ENCODE peak calls at places on chromosomes 13 and 19, in four cellular contexts. V is K562, R is GM12878, H is HepG2. S is an unnamed sample.

GRCh38 chr13:24911135-24911524 is 147.2 kb downstream of the RNF17 start:
- DNase-seq in V (no peak), R (no peak), H (no peak), S (no peak)

GRCh38 chr13:43572601-43573360 is 214.0 kb downstream of the ENOX1 start:
- DNase-seq in H (no peak), V (no peak), R (no peak), S (no peak)

GRCh38 chr13:98033277-98034247 is 80.1 kb downstream of the IPO5 start:
- DNase-seq in V (no peak), H (peak; percentile 85), R (no peak), S (peak; percentile 39)

GRCh38 chr13:106533940-106534843 is 1.3 kb downstream of the EFNB2 start:
- DNase-seq in H (no peak), R (no peak), V (no peak), S (peak; percentile 64)

GRCh38 chr13:104204177-104204576 is 1138.0 kb upstream of the SLC10A2 start:
- DNase-seq in H (no peak), R (no peak), V (no peak), S (no peak)

GRCh38 chr19:17328517-17329060 is 6.1 kb downstream of the ANO8 start:
- DNase-seq in V (peak; percentile 63), H (no peak), R (no peak), S (no peak)

GRCh38 chr13:27599096-27599495 is 21.2 kb downstream of the LNX2 start:
- DNase-seq in V (no peak), H (no peak), R (no peak), S (no peak)

GRCh38 chr19:52722062-52723005 is 12.5 kb downstream of the ZNF611 start:
- DNase-seq in R (no peak), V (no peak), H (no peak), S (no peak)

GRCh38 chr19:54388001-54388802 is 23.5 kb upstream of the LAIR1 start:
- DNase-seq in H (no peak), V (no peak), R (no peak), S (no peak)

GRCh38 chr19:38713865-38714264 is 30.4 kb downstream of the CAPN12 start:
- DNase-seq in H (no peak), R (no peak), V (no peak), S (no peak)

GRCh38 chr19:15195381-15195964 is 5.3 kb downstream of the NOTCH3 start:
- DNase-seq in H (no peak), R (no peak), V (peak; percentile 60), S (peak; percentile 94)

GRCh38 chr13:60969659-60970058 is 446.0 kb downstream of the PCDH20 start:
- DNase-seq in H (no peak), R (no peak), V (no peak), S (no peak)

GRCh38 chr13:99356216-99357089 is 49.3 kb upstream of the GPR183 start:
- DNase-seq in V (no peak), R (peak; percentile 92), H (no peak), S (no peak)

GRCh38 chr13:70490320-70490935 is 382.2 kb upstream of the KLHL1 start:
- DNase-seq in R (no peak), H (no peak), V (no peak), S (no peak)

GRCh38 chr19:13215572-13216380 is 65.6 kb downstream of the IER2 start:
- DNase-seq in H (peak; percentile 35), V (no peak), R (peak; percentile 28), S (no peak)

GRCh38 chr13:97179501-97179900 is 42.6 kb upstream of the MBNL2 start:
- DNase-seq in V (no peak), H (no peak), R (no peak), S (no peak)

DNA sequence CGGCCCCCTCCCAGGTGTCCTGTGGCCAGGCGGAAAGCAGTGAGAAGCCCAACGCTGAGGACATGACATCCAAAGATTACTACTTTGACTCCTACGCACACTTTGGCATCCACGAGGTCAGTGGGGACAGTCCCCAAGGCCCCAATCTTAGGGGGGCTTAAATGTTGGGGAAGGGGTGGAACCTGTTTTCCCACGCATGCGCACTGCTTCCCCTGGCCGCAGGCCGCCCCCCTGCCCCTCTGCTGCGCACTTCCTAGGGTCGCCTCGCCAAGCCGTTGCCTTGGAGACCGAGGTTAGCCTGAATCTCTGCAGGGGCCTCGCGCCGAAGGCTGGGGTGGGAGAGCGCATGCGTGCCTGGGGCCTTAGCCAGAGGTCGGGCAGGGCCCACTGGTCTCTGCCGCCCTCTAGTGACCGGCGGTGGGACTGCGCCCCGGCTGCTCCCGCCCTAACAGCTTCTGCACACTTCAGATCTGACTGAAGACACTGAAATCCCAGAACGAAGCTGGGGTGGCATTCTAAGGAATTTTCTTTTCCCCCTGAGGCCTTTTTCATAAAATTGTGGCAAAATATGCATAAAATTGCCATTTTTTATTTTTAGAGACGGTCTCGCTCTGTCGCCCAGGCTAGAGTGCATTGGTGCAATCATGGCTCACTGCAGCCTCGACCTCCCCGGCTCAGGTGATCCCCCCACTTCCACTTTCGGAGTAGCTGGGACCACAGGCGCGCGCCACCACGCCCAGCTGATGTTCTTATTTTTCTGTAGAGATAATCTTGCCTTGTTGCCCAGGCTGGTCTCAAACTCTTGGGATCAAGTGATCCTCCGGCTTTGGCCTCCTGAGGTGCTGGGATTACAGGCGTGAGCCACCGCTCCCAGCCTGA is 3.6 kb downstream of the PRMT1 start:
- DNase-seq in V (peak; percentile 86), H (peak; percentile 70), R (no peak), S (peak; percentile 96)
- TF ChIP-seq NFIC in V (no peak), H (no peak), R (no peak), S (no peak)

DNA sequence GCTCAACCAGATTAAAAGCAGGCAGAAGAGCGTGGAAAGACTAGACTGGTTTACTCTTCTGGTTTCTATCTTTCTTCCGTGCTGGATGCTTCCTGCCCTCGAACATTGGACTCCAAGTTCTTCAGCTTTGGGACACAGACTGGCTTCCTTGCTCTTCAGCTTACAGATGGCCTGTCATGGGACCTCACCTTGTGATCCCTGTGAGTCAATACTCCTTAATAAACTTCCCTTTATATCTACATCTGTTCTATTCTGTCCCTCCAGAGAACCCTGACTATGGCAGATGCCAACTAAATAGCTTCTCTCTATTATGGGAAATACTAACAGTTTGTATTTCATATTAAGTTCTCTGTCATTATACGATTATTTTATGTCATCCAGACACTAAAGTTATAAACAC is 609.1 kb downstream of the LMO7 start:
- DNase-seq in V (no peak), H (no peak), R (no peak), S (no peak)
- TF ChIP-seq NFIC in V (no peak), H (no peak), R (no peak), S (no peak)

GRCh38 chr19:47312366-47313006 is 2.8 kb downstream of the C5AR1 start:
- DNase-seq in R (no peak), V (no peak), H (no peak), S (no peak)
- TF ChIP-seq NFIC in R (no peak), V (no peak), H (no peak), S (no peak)

DNA sequence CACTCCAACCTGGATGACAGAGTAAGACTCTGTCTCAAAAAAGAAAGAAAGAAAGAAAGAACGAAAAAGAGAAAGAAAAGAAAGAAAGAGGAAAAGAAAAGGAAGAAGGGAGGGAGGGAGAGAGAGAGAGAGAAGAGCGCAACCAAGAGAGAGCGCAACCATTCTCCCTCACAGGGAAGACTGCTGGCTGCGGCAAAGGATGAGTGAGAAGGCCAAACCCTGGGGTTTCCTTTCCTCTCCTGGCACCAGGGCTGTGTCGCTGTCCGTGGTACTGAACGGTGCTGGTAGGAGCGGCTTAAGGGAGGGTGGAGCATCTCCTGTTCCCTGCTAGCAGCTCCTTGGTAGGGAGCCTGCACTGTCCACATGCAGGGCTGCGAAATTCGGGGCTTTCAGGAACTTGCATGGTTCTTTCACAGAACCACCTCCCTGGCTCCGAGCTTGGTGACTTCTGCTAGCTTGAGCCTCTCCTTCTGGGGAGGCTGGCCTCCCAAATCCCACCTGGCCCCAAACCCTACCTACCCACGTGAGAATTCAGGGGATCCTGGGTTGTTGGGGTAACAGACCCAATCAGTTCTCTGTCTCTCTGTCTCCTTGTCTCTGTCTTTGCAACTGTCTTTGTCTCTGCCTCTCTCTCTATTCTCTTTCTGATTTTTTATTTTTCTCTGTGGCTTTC is 51.1 kb upstream of the ZNRF4 start:
- DNase-seq in H (peak; percentile 63), R (no peak), V (peak; percentile 83), S (no peak)
- TF ChIP-seq NFIC in H (no peak), R (no peak), V (no peak), S (no peak)

GRCh38 chr13:21324793-21325192 is 134.3 kb downstream of the ZDHHC20 start:
- DNase-seq in H (no peak), V (no peak), R (no peak), S (no peak)

GRCh38 chr13:21328836-21329477 is 130.1 kb downstream of the ZDHHC20 start:
- DNase-seq in V (no peak), H (no peak), R (no peak), S (no peak)

GRCh38 chr13:21328201-21328600 is 130.9 kb downstream of the ZDHHC20 start:
- DNase-seq in V (no peak), R (no peak), H (no peak), S (no peak)

GRCh38 chr13:21322988-21323387 is 136.1 kb downstream of the ZDHHC20 start:
- DNase-seq in H (no peak), V (no peak), R (no peak), S (no peak)

DNA sequence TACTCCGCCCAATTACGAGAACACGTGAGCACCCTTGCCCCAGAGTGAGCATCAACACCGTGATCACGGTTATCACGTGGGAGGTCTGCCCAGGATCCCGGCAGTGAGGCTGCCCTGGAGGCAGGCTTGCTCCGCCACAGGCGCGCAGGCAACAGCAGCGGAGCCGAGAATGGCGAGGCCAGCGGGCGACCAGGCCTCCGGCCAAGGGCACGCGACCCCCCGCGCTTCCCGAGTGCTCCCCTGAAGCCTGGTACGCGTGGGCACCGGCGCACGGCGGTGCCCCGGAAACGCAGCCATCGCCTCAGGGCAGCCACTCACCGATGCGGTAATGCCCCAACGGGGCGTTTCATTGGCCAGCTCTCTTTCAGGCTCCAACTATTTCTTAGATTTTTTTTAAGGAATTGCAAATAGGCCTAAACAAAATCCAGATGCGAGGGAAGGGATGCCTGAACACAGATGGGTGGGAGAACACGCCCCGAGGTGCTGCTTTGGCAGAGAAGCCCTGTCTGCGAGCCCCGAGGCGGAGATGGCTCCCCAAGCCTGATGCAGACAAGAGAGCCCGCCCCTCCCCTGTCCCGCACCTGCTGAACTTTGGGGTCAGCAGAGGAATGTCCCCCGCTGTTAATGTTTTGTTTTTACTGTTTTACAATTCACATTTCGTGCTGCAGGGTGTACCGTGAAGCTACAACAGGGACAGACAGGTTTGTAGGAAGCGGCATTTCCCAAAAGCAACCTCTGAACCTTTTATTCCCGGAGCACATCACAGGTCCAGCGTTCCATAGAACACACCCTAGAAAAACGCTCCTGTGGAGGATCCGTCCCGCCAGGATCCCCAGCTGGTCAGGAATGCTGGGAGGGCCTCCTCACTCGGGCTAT is 132.7 kb downstream of the ZDHHC20 start:
- DNase-seq in V (no peak), R (no peak), H (no peak), S (peak; percentile 70)
- TF ChIP-seq NFIC in V (no peak), R (no peak), H (no peak), S (no peak)

GRCh38 chr13:112825875-112826274 is 136.0 kb downstream of the ATP11A start:
- DNase-seq in H (no peak), R (no peak), V (no peak), S (no peak)

GRCh38 chr13:112831196-112831595 is 137.8 kb upstream of the MCF2L start:
- DNase-seq in R (no peak), V (no peak), H (no peak), S (no peak)

GRCh38 chr13:112828756-112829155 is 138.9 kb downstream of the ATP11A start:
- DNase-seq in R (no peak), V (no peak), H (no peak), S (no peak)

GRCh38 chr13:112826565-112826964 is 136.7 kb downstream of the ATP11A start:
- DNase-seq in H (no peak), V (no peak), R (no peak), S (no peak)

GRCh38 chr13:112828082-112828699 is 138.4 kb downstream of the ATP11A start:
- DNase-seq in H (no peak), V (no peak), R (no peak), S (no peak)
- TF ChIP-seq NFIC in H (no peak), V (no peak), R (no peak), S (no peak)

GRCh38 chr19:45805719-45806118 is 9.4 kb downstream of the RSPH6A start:
- DNase-seq in H (no peak), V (no peak), R (no peak), S (no peak)
- TF ChIP-seq NFIC in H (no peak), V (no peak), R (no peak), S (no peak)